ENCODE peak calls at places on chromosomes 1 and 21, in six cellular contexts. K is ovary, X is lower lobe of right lung, E is A549, J is RWPE2, F is body of pancreas. Q is an unnamed sample.
A peak's percentile ranks its signal among the peaks of the same experiment; 100 is the strongest.

GRCh38 chr1:169523904-169524303 is 38.2 kb upstream of the SLC19A2 start:
- DNase-seq in K (no peak), X (no peak), E (no peak), J (no peak), F (no peak), Q (no peak)

GRCh38 chr1:12272770-12273169 is 42.9 kb downstream of the VPS13D start:
- DNase-seq in K (no peak), X (no peak), E (no peak), J (no peak), F (no peak), Q (no peak)

GRCh38 chr1:212109713-212110112 is 74.2 kb downstream of the DTL start:
- DNase-seq in K (no peak), X (no peak), E (no peak), J (no peak), F (no peak), Q (no peak)

GRCh38 chr1:65112811-65113210 is 35.2 kb upstream of the AK4 start:
- DNase-seq in K (no peak), X (no peak), E (no peak), J (no peak), F (no peak), Q (no peak)

GRCh38 chr1:191541741-191542140 is 616.5 kb upstream of the RGS18 start:
- DNase-seq in K (no peak), X (no peak), E (no peak), J (no peak), F (no peak), Q (no peak)

GRCh38 chr21:45443595-45444181 is 38.7 kb downstream of the COL18A1 start:
- DNase-seq in K (peak; percentile 40), X (no peak), E (no peak), J (no peak), F (no peak), Q (no peak)

GRCh38 chr1:109356959-109357358 is 40.8 kb downstream of the SORT1 start:
- DNase-seq in K (no peak), X (no peak), E (no peak), J (no peak), F (no peak), Q (no peak)

GRCh38 chr1:109564189-109564878 is 15.9 kb downstream of the GNAI3 start:
- DNase-seq in K (no peak), X (no peak), E (no peak), J (no peak), F (no peak), Q (no peak)

GRCh38 chr1:57269621-57270235 is 154.1 kb downstream of the DAB1 start:
- DNase-seq in K (no peak), X (no peak), E (no peak), J (no peak), F (no peak), Q (no peak)

GRCh38 chr1:212668477-212668876 is 31.2 kb downstream of the BATF3 start:
- DNase-seq in K (no peak), X (no peak), E (no peak), J (no peak), F (no peak), Q (no peak)

GRCh38 chr1:167043752-167044488 is 46.3 kb downstream of the GPA33 start:
- DNase-seq in K (peak; percentile 53), X (peak; percentile 89), E (peak; percentile 42), J (no peak), F (peak; percentile 86), Q (peak; percentile 91)

GRCh38 chr1:186304982-186305949 is 69.8 kb downstream of the TPR start:
- DNase-seq in K (no peak), X (no peak), E (peak; percentile 58), J (no peak), F (no peak), Q (no peak)

GRCh38 chr21:36325373-36326010 is 5.5 kb downstream of the MORC3 start:
- DNase-seq in K (no peak), X (no peak), E (no peak), J (no peak), F (no peak), Q (no peak)
- H3K4me1 ChIP-seq in K (peaks cover 13% of the 10 kb centered on the region), X (peaks cover 84% of the 10 kb centered on the region), E (peaks cover 34% of the 10 kb centered on the region), J (peaks cover 36% of the 10 kb centered on the region), F (peaks cover 74% of the 10 kb centered on the region), Q (peaks cover 59% of the 10 kb centered on the region)

GRCh38 chr1:18505666-18506065 is 24.9 kb downstream of the KLHDC7A start:
- DNase-seq in K (no peak), X (no peak), E (no peak), J (no peak), F (peak; percentile 23), Q (no peak)

GRCh38 chr1:18512883-18513282 is 32.2 kb downstream of the KLHDC7A start:
- DNase-seq in K (no peak), X (no peak), E (no peak), J (no peak), F (no peak), Q (no peak)

GRCh38 chr1:18511469-18511997 is 30.8 kb downstream of the KLHDC7A start:
- DNase-seq in K (no peak), X (no peak), E (no peak), J (no peak), F (no peak), Q (no peak)

GRCh38 chr1:18504609-18505008 is 23.9 kb downstream of the KLHDC7A start:
- DNase-seq in K (no peak), X (no peak), E (no peak), J (no peak), F (no peak), Q (no peak)

DNA sequence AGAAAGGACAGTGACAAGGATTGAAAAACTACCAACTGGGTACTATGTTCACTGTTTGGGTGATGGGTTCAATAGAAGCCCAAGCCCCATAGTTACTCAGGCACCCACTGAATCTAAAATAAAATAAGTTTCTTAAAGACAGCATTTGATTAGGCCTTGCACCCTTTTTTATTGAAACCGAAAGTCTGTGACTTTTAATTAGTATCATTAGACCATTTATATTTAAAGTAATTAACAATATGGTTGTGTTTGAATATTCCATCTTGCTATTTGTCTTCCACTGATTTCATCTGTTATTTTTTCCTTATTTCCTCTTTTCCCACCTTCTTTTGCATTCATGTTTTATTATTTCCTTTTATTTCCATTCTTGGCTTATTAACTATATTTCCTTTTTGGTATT is 27.4 kb downstream of the KLHDC7A start:
- DNase-seq in K (no peak), X (no peak), E (no peak), J (no peak), F (no peak), Q (no peak)
- TF ChIP-seq CTCF in K (no peak), X (no peak), E (no peak), J (no peak), F (no peak), Q (no peak)

DNA sequence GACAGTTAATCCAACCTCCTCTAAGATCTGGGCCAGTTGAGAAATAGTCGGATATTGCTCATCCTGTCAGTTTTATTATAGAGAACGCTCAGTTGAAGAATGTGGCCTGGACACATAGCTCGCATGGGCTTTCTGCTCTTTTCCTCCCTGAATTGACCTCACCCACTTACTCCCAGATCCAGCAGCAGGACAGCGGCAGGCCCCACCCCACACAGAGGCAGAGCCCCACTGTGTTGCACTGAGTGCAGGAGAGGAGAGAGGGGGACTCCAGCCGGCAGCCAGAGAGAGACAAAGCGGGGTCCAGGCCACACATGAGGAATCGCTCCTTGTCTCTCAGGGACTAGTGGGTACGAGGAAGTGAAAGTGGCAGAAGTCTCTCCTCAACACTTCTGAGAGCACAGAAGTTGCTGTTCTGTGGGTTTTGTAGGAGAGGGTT is 78.6 kb downstream of the LAMC1 start:
- DNase-seq in K (no peak), X (no peak), E (no peak), J (no peak), F (no peak), Q (no peak)
- H3K4me1 ChIP-seq in K (peaks cover 19% of the 10 kb centered on the region), X (peaks cover 53% of the 10 kb centered on the region), E (peaks cover 25% of the 10 kb centered on the region), J (peaks cover 21% of the 10 kb centered on the region), F (peaks cover 20% of the 10 kb centered on the region), Q (peaks cover 20% of the 10 kb centered on the region)

GRCh38 chr1:216900116-216900620 is 176.9 kb upstream of the ESRRG start:
- DNase-seq in K (no peak), X (no peak), E (no peak), J (no peak), F (no peak), Q (no peak)

GRCh38 chr1:216904457-216904856 is 181.2 kb upstream of the ESRRG start:
- DNase-seq in K (no peak), X (no peak), E (no peak), J (no peak), F (no peak), Q (no peak)

GRCh38 chr1:216905052-216905580 is 181.9 kb upstream of the ESRRG start:
- DNase-seq in K (no peak), X (no peak), E (no peak), J (no peak), F (no peak), Q (no peak)

GRCh38 chr1:216903389-216903754 is 180.1 kb upstream of the ESRRG start:
- DNase-seq in K (no peak), X (no peak), E (no peak), J (no peak), F (no peak), Q (no peak)

GRCh38 chr1:216902669-216903388 is 179.6 kb upstream of the ESRRG start:
- DNase-seq in K (no peak), X (no peak), E (no peak), J (peak; percentile 29), F (peak; percentile 17), Q (no peak)
- TF ChIP-seq CTCF in K (no peak), X (no peak), E (no peak), J (no peak), F (no peak), Q (no peak)

GRCh38 chr1:9244501-9245229 is 10.1 kb downstream of the H6PD start:
- DNase-seq in K (peak; percentile 42), X (no peak), E (no peak), J (no peak), F (peak; percentile 79), Q (peak; percentile 67)
- H3K4me1 ChIP-seq in K (peaks cover 48% of the 10 kb centered on the region), X (peaks cover 72% of the 10 kb centered on the region), E (peaks cover 3% of the 10 kb centered on the region), J (no peaks in the 10 kb centered on the region), F (peaks cover 88% of the 10 kb centered on the region), Q (peaks cover 56% of the 10 kb centered on the region)

GRCh38 chr1:152497273-152497672 is 13.3 kb upstream of the LCE5A start:
- DNase-seq in K (no peak), X (no peak), E (peak; percentile 71), J (no peak), F (no peak), Q (no peak)
- TF ChIP-seq CTCF in K (no peak), X (no peak), E (peak; percentile 49), J (peak; percentile 54), F (peak; percentile 4), Q (peak; percentile 7)

DNA sequence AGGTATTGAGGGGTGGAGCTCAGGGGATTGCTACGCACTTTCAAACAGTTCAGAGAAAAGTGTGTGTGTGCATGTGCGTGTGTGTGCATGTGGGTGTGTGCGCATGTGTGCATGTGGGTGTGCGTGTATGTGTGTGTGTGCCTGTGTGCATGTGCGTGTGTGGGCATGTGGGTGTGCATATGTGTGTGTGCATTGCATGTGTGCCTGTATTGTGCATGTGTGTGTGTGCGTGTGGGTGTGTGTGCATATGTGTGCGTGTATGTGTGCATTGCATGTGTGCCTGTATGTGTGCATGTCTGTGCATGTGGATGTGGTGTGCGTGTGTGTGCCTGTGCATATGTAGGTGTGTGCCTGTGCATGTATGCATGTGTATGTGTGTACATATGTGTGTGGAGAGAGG is 12.6 kb upstream of the KCNAB2 start:
- DNase-seq in K (no peak), X (no peak), E (no peak), J (no peak), F (no peak), Q (no peak)
- H3K4me1 ChIP-seq in K (no peaks in the 10 kb centered on the region), X (peaks cover 8% of the 10 kb centered on the region), E (no peaks in the 10 kb centered on the region), J (no peaks in the 10 kb centered on the region), F (no peaks in the 10 kb centered on the region), Q (peaks cover 3% of the 10 kb centered on the region)

Q was measured in upper lobe of right lung.